ENCODE peak calls at places on chromosome 5, in eight cellular contexts. S is GM12878, C is HCT116, H is Panc1, T is upper lobe of left lung, P is HepG2, V is GM23338, F is K562. K is an unnamed sample.

GRCh38 chr5:6261668-6262067 is 116.7 kb downstream of the MED10 start:
- ATAC-seq in S (no peak), C (no peak), H (no peak), T (no peak), P (no peak), V (no peak), F (no peak), K (no peak)

GRCh38 chr5:143261748-143262392 is 141.6 kb downstream of the NR3C1 start:
- ATAC-seq in S (no peak), C (no peak), H (no peak), T (no peak), P (no peak), V (no peak), F (no peak), K (no peak)

GRCh38 chr5:88862547-88863175 is 20.3 kb downstream of the MEF2C start:
- ATAC-seq in S (no peak), C (no peak), H (no peak), T (no peak), P (no peak), V (no peak), F (no peak), K (no peak)

GRCh38 chr5:113749334-113749733 is 235.8 kb downstream of the YTHDC2 start:
- ATAC-seq in S (no peak), C (no peak), H (no peak), T (no peak), P (no peak), V (peak; percentile 56), F (no peak), K (no peak)

GRCh38 chr5:107570805-107571531 is 99.8 kb downstream of the EFNA5 start:
- ATAC-seq in S (peak; percentile 85), C (no peak), H (peak; percentile 66), T (no peak), P (peak; percentile 81), V (peak; percentile 12), F (no peak), K (no peak)

GRCh38 chr5:172766287-172767104 is 4.5 kb downstream of the DUSP1 start:
- ATAC-seq in S (no peak), C (no peak), H (peak; percentile 33), T (peak; percentile 52), P (peak; percentile 7), V (no peak), F (no peak), K (peak; percentile 48)

GRCh38 chr5:42360061-42360460 is 63.2 kb upstream of the GHR start:
- ATAC-seq in S (no peak), C (no peak), H (no peak), T (no peak), P (no peak), V (no peak), F (no peak), K (peak; percentile 68)

GRCh38 chr5:32290922-32291321 is 21.8 kb downstream of the MTMR12 start:
- ATAC-seq in S (peak; percentile 75), C (no peak), H (no peak), T (no peak), P (no peak), V (no peak), F (no peak), K (no peak)

GRCh38 chr5:40503438-40503837 is 176.3 kb upstream of the PTGER4 start:
- ATAC-seq in S (no peak), C (no peak), H (no peak), T (no peak), P (no peak), V (no peak), F (no peak), K (no peak)

GRCh38 chr5:15835514-15835913 is 335.5 kb downstream of the FBXL7 start:
- ATAC-seq in S (no peak), C (no peak), H (no peak), T (no peak), P (no peak), V (no peak), F (no peak), K (no peak)

GRCh38 chr5:100890514-100891008 is 12.5 kb downstream of the ST8SIA4 start:
- ATAC-seq in S (peak; percentile 73), C (no peak), H (no peak), T (no peak), P (no peak), V (no peak), F (no peak), K (no peak)

GRCh38 chr5:79077680-79078365 is 8.3 kb downstream of the BHMT2 start:
- ATAC-seq in S (no peak), C (no peak), H (no peak), T (peak; percentile 50), P (no peak), V (no peak), F (no peak), K (no peak)
- TF ChIP-seq POLR2AphosphoS5 in S (no peak), C (no peak), H (no peak), T (no peak), P (no peak), V (no peak), F (no peak), K (no peak)

GRCh38 chr5:34655354-34655991 is 655 bp upstream of the RAI14 start:
- ATAC-seq in S (peak; percentile 27), C (peak; percentile 6), H (peak; percentile 76), T (peak; percentile 61), P (peak; percentile 73), V (peak; percentile 55), F (peak; percentile 77), K (peak; percentile 60)

GRCh38 chr5:34658023-34658422 is 1.9 kb downstream of the RAI14 start:
- ATAC-seq in S (no peak), C (no peak), H (no peak), T (no peak), P (no peak), V (no peak), F (no peak), K (no peak)

GRCh38 chr5:34657550-34657921 is 1.4 kb downstream of the RAI14 start:
- ATAC-seq in S (no peak), C (no peak), H (peak; percentile 52), T (no peak), P (peak; percentile 45), V (peak; percentile 14), F (no peak), K (no peak)

GRCh38 chr5:34656700-34657549 is 797 bp downstream of the RAI14 start:
- ATAC-seq in S (peak; percentile 23), C (peak; percentile 48), H (peak; percentile 29), T (peak; percentile 12), P (peak; percentile 55), V (peak; percentile 28), F (peak; percentile 68), K (peak; percentile 14)

DNA sequence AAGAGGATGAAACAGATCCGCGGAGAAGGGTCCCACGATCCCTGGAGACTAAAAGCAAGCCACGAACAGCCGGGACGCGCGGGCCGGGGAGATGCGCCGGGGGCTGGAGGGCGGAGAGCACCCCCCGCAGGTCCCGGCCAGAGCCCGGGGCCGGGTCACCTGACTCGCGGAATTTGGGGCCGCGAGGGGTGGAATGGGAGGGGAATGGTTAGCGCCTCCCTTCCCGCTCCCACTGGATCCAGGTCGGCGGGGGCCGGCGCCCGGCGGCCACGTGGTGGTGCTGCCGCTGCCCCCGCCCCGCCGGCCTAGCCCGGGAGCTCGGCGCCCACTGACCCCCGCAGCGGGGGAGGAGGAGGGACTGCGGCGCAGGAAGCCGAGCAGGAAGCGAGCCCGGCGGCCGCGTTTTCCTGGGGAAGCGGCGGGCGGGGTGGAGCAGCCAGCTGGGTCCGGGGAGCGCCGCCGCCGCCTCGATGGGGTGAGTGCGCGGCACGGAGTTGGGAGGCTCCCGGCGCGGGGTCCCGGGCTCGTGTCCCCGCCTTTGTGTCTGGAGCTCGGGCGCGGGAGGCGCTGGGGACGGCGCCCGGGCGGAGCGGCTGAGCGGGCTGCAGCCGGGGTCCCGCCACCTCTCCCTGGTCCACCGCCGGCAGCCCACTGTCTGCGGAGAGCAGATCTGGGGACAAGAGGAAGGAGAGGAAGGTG is at the start of gene RAI14:
- ATAC-seq in S (peak; percentile 22), C (peak; percentile 90), H (peak; percentile 85), T (peak; percentile 89), P (peak; percentile 85), V (peak; percentile 74), F (peak; percentile 87), K (peak; percentile 94)
- TF ChIP-seq POLR2AphosphoS5 in S (no peak), C (peak; percentile 61), H (no peak), T (peak; percentile 35), P (no peak), V (peak; percentile 59), F (peak; percentile 33), K (peak; percentile 66)

GRCh38 chr5:171676286-171676944 is 109.2 kb upstream of the SMIM23 start:
- ATAC-seq in S (no peak), C (no peak), H (no peak), T (peak; percentile 29), P (no peak), V (no peak), F (no peak), K (no peak)

GRCh38 chr5:171672556-171672955 is 113.1 kb upstream of the SMIM23 start:
- ATAC-seq in S (no peak), C (no peak), H (no peak), T (no peak), P (no peak), V (no peak), F (no peak), K (no peak)

GRCh38 chr5:171673328-171673727 is 112.3 kb upstream of the SMIM23 start:
- ATAC-seq in S (no peak), C (no peak), H (no peak), T (no peak), P (no peak), V (no peak), F (no peak), K (no peak)

GRCh38 chr5:171673840-171674239 is 111.8 kb upstream of the SMIM23 start:
- ATAC-seq in S (no peak), C (no peak), H (no peak), T (no peak), P (no peak), V (no peak), F (no peak), K (no peak)

GRCh38 chr5:171675511-171675910 is 110.1 kb upstream of the SMIM23 start:
- ATAC-seq in S (no peak), C (no peak), H (no peak), T (no peak), P (no peak), V (no peak), F (no peak), K (no peak)
- TF ChIP-seq POLR2AphosphoS5 in S (no peak), C (no peak), H (no peak), T (no peak), P (no peak), V (no peak), F (no peak), K (no peak)

GRCh38 chr5:132426525-132427138 is 57.1 kb downstream of the SLC22A5 start:
- ATAC-seq in S (peak; percentile 62), C (peak; percentile 75), H (peak; percentile 54), T (peak; percentile 84), P (peak; percentile 81), V (peak; percentile 89), F (peak; percentile 81), K (peak; percentile 84)
- TF ChIP-seq POLR2AphosphoS5 in S (peak; percentile 78), C (peak; percentile 12), H (no peak), T (peak; percentile 91), P (no peak), V (no peak), F (peak; percentile 88), K (peak; percentile 35)

DNA sequence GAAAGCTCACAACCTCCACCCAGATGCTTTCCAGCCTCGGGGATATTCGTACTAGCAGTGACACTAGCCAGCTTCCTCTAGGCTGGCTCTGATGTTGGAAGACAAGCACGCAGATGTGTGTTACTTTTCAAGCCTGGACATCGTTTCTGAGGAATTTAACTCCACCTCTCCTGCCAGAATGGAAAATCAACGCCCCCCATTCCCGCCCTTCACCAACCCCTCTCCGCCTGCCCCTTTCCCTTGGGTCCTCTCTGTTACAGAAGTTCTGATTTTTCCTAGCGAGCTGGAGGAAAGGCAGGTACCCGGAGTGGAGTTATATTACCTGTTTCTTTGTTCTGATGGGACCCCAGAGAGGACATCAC is 543 bp upstream of the NNT start:
- ATAC-seq in S (peak; percentile 40), C (no peak), H (peak; percentile 58), T (no peak), P (peak; percentile 67), V (peak; percentile 34), F (peak; percentile 74), K (peak; percentile 66)
- TF ChIP-seq POLR2AphosphoS5 in S (no peak), C (no peak), H (no peak), T (no peak), P (no peak), V (no peak), F (peak; percentile 37), K (peak; percentile 57)